ENCODE peak calls at places on chromosomes 7 and 10, in six cellular contexts. L, K, O, C, I and B are unnamed samples.

GRCh38 chr7:151245360-151246160 is 2.9 kb downstream of the SMARCD3 start:
- DNase-seq in L (no peak), K (peak), O (peak), C (no peak), I (peak), B (peak)

GRCh38 chr10:55474258-55474657 is 673.2 kb upstream of the PCDH15 start:
- DNase-seq in L (no peak), K (no peak), O (no peak), C (no peak), I (no peak), B (no peak)

GRCh38 chr7:21281193-21281592 is 146.7 kb upstream of the SP4 start:
- DNase-seq in L (no peak), K (no peak), O (no peak), C (no peak), I (no peak), B (no peak)

GRCh38 chr10:70234668-70235447 is 1.6 kb upstream of the PPA1 start:
- DNase-seq in L (no peak), K (no peak), O (no peak), C (peak), I (no peak), B (no peak)

GRCh38 chr7:37987732-37988131 is 67.3 kb downstream of the EPDR1 start:
- DNase-seq in L (no peak), K (no peak), O (no peak), C (no peak), I (no peak), B (no peak)

GRCh38 chr7:41579961-41580935 is 122.6 kb downstream of the INHBA start:
- DNase-seq in L (peak), K (no peak), O (no peak), C (no peak), I (no peak), B (no peak)

GRCh38 chr10:43125881-43126731 is 12.1 kb upstream of the CSGALNACT2 start:
- DNase-seq in L (no peak), K (no peak), O (no peak), C (peak), I (peak), B (no peak)

GRCh38 chr7:34430456-34430855 is 227.6 kb upstream of the NPSR1 start:
- DNase-seq in L (peak), K (no peak), O (no peak), C (no peak), I (no peak), B (no peak)

GRCh38 chr10:124175701-124176100 is 82.3 kb upstream of the CHST15 start:
- DNase-seq in L (no peak), K (no peak), O (no peak), C (no peak), I (no peak), B (no peak)

GRCh38 chr7:26197153-26198115 is 3.1 kb downstream of the HNRNPA2B1 start:
- DNase-seq in L (no peak), K (no peak), O (no peak), C (no peak), I (no peak), B (no peak)

GRCh38 chr7:91720255-91720937 is 160.1 kb downstream of the MTERF1 start:
- DNase-seq in L (no peak), K (no peak), O (no peak), C (no peak), I (no peak), B (no peak)

GRCh38 chr10:86960003-86960862 is 1.8 kb downstream of the SNCG start:
- DNase-seq in L (peak), K (no peak), O (no peak), C (no peak), I (no peak), B (no peak)

GRCh38 chr7:30240401-30240800 is 44.0 kb upstream of the ZNRF2 start:
- DNase-seq in L (no peak), K (no peak), O (no peak), C (no peak), I (no peak), B (no peak)

GRCh38 chr10:125157473-125157865 is 2.9 kb downstream of the CTBP2 start:
- DNase-seq in L (no peak), K (no peak), O (no peak), C (no peak), I (no peak), B (no peak)

GRCh38 chr7:84085147-84085546 is 109.4 kb downstream of the SEMA3A start:
- DNase-seq in L (peak), K (no peak), O (no peak), C (no peak), I (no peak), B (no peak)

GRCh38 chr7:100044719-100045118 is 4.9 kb upstream of the ZSCAN21 start:
- DNase-seq in L (no peak), K (no peak), O (no peak), C (no peak), I (no peak), B (no peak)

GRCh38 chr7:27723086-27723485 is 16.9 kb upstream of the TAX1BP1 start:
- DNase-seq in L (peak), K (no peak), O (no peak), C (no peak), I (no peak), B (no peak)

GRCh38 chr7:676972-677385 is 49.5 kb upstream of the DNAAF5 start:
- DNase-seq in L (no peak), K (no peak), O (no peak), C (no peak), I (peak), B (no peak)